ENCODE peak calls at places on chromosomes 12 and 14, in ten cellular contexts. Y is effector memory CD4-positive, alpha-beta T cell; I is lower lobe of right lung; V is ovary; J is heart right ventricle; D is body of pancreas; B is H7; N is GM23248; K is pancreas; F is right atrium auricular region. M is an unnamed sample. For H3K27me3, the result is how much of the 10 kb centered on the place peaks cover.

GRCh38 chr14:66645716-66646115 is 137.8 kb downstream of the GPHN start:
- DNase-seq in J (no peak), N (no peak), F (no peak), I (no peak), B (no peak), Y (no peak), D (no peak), K (no peak), V (no peak), M (no peak)

GRCh38 chr14:95043314-95043713 is 114.0 kb downstream of the DICER1 start:
- DNase-seq in D (no peak), F (peak), N (no peak), V (no peak), J (no peak), K (no peak), B (peak), Y (no peak), I (no peak), M (no peak)

GRCh38 chr14:67555518-67556090 is 22.5 kb downstream of the PLEKHH1 start:
- DNase-seq in N (no peak), I (no peak), K (no peak), D (no peak), V (no peak), J (no peak), Y (no peak), F (no peak), B (no peak), M (no peak)

GRCh38 chr12:51797301-51797700 is 51.2 kb downstream of the FIGNL2 start:
- DNase-seq in J (no peak), I (no peak), Y (no peak), K (no peak), F (no peak), D (no peak), N (no peak), V (no peak), B (no peak), M (no peak)

GRCh38 chr14:75752907-75753594 is 92.0 kb downstream of the TTLL5 start:
- DNase-seq in K (no peak), I (no peak), J (no peak), B (no peak), N (peak), Y (no peak), D (no peak), V (no peak), F (no peak), M (no peak)

GRCh38 chr14:34052658-34053014 is 101.8 kb upstream of the EGLN3 start:
- DNase-seq in B (no peak), V (no peak), D (no peak), K (no peak), I (no peak), Y (no peak), N (peak), F (no peak), J (no peak), M (no peak)

GRCh38 chr12:63298386-63298930 is 147.5 kb upstream of the AVPR1A start:
- DNase-seq in N (no peak), I (no peak), F (no peak), D (no peak), V (no peak), K (no peak), Y (no peak), J (no peak), B (no peak), M (no peak)

GRCh38 chr12:104462931-104463339 is 6.2 kb downstream of the CHST11 start:
- DNase-seq in N (no peak), B (no peak), D (no peak), K (no peak), I (no peak), V (no peak), J (no peak), F (no peak), Y (peak), M (no peak)

GRCh38 chr14:42742084-42742483 is 1135.4 kb downstream of the LRFN5 start:
- DNase-seq in B (no peak), F (no peak), J (no peak), I (no peak), D (no peak), V (no peak), K (no peak), N (no peak), Y (no peak), M (no peak)

GRCh38 chr14:100329233-100330006 is 6.3 kb downstream of the SLC25A47 start:
- DNase-seq in V (no peak), I (no peak), N (no peak), F (no peak), K (no peak), J (no peak), B (peak), Y (no peak), D (no peak), M (no peak)

GRCh38 chr12:132237772-132238486 is 91.5 kb downstream of the GALNT9 start:
- DNase-seq in N (no peak), I (peak), K (no peak), V (no peak), D (no peak), Y (no peak), J (no peak), F (no peak), B (no peak), M (no peak)

GRCh38 chr12:132236930-132237771 is 92.2 kb downstream of the GALNT9 start:
- DNase-seq in B (no peak), I (no peak), J (no peak), K (no peak), D (no peak), Y (no peak), F (no peak), N (no peak), V (no peak), M (no peak)

GRCh38 chr12:132238487-132239248 is 90.7 kb downstream of the GALNT9 start:
- DNase-seq in Y (no peak), I (peak), V (no peak), B (no peak), K (no peak), N (peak), D (no peak), J (no peak), F (no peak), M (no peak)

GRCh38 chr12:132235116-132235820 is 91.0 kb downstream of the NOC4L start:
- DNase-seq in I (no peak), B (no peak), K (no peak), J (no peak), N (no peak), V (no peak), Y (no peak), D (no peak), F (no peak), M (no peak)

GRCh38 chr12:132236129-132236929 is 92.1 kb downstream of the NOC4L start:
- DNase-seq in I (no peak), F (no peak), Y (no peak), D (no peak), J (no peak), K (no peak), N (no peak), B (no peak), V (no peak), M (no peak)
- H3K27me3 ChIP-seq in I (under half), F (under half), Y (under half), D (under half), J (under half), K (under half), N (under half), B (under half), V (under half), M (under half)

GRCh38 chr12:87467893-87468292 is 561.3 kb downstream of the C12orf50 start:
- DNase-seq in Y (no peak), B (peak), I (no peak), K (no peak), V (no peak), F (no peak), J (no peak), D (no peak), N (no peak), M (no peak)
- H3K27me3 ChIP-seq in Y (under half), B (under half), I (under half), K (under half), V (under half), F (under half), J (under half), D (under half), N (under half), M (under half)

DNA sequence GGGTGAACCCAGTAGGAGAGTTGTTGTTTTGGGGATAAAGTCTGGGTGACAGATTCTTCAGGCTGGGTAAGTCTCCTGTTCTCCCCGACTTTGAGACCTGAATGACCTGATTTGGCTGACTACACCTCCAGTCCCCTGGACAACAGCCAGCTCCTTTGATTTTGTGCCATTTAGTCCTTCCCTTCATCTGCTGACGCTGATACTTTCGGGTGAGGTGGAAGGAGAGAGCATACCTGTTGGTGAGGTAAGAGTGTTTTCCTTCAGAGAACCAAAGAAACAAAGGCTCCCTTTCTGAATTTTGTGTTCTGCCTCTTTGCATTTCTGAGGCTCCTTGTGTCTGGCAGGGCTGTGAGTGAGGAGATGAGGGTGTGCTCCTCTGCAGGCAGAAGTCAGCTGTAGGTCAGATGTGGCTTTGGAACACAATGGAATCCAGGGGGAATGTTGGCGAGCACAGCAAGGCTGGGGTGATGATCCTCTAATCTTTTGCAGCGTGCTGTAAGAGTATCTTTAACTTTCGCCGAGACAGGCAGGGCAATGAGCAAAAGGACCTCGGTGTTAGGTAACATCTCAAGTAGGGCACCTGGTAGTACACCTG is 12.1 kb downstream of the ETV6 start:
- DNase-seq in J (no peak), I (no peak), N (no peak), Y (no peak), K (no peak), B (no peak), V (no peak), D (peak), F (no peak), M (no peak)
- H3K27me3 ChIP-seq in J (under half), I (under half), N (under half), Y (under half), K (under half), B (under half), V (under half), D (under half), F (under half), M (under half)

DNA sequence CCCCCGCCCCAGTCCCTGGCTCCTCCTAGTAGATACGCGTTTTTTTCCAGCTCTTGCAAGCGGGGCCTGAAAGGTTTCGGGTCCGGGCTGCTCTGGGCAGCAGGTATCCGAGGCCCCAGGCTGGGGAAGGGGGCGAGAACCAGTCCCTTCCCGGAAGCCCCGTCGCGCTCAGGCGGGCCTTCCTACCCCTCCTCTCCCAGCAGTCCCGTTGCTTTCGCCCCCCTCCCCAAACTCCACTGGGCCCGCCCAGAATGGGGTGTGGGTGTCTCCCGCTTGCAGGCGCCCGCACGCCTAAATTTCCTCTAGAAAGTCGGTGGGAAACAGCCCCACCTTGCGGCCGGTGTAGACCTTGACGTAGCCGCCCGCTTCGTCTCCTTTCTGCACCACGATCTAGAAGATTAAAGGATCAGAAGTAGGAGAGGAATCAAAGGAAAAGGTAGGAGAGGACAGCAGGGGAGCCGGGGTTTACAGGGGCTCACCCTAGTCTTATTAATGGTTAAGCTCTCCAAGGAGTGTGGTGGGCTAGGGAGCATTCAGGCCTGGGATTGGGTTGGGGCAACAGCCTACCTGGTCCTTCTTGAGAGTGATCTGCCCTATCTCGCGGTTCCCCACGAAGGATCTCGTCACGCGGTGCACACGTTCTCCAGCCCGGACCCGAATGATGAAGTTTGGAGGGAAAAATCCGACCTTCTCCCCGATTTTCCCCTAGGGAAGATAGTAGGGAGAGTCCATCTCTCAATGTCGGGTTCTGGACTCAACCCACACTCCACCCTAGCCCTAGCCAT is 7.3 kb downstream of the STAC3 start:
- DNase-seq in I (peak), N (peak), B (peak), Y (peak), D (peak), V (peak), K (peak), F (peak), J (peak), M (peak)
- H3K27me3 ChIP-seq in I (half or more), N (under half), B (under half), Y (under half), D (under half), V (under half), K (under half), F (under half), J (half or more), M (under half)

DNA sequence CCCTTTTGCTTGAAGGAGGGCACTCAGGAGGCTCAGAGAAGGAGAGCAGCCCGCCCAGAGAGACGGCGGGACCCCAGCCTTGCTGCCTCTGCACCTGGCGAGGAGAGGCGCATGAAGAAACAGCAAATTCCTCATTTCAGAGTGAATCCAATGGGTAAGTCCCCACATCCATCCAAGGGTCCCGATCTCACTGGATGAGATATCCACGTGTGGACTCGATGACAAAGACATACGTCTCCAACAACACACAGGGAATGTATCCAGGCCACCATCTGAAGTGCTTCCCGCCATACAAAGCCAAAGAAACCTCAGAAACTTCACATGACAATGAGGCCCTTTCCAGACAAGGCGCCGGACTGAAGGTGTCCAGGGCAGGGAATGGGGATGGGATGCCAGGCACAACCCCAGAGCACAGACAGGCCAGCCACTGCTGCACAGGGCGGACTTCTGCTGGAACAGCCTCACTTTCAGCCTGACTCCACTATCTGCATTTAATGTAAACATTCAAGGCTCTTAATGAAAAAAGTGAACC is 14.5 kb downstream of the CCDC88C start:
- DNase-seq in K (peak), V (no peak), Y (no peak), I (peak), N (no peak), J (no peak), F (no peak), B (peak), D (peak), M (no peak)
- H3K27me3 ChIP-seq in K (under half), V (under half), Y (under half), I (under half), N (under half), J (under half), F (under half), B (under half), D (under half), M (under half)

M was measured in ascending aorta.